ENCODE peak calls at places on chromosomes 16 and 17, in four cellular contexts. I is mammary epithelial cell, O is IMR-90, Z is neural progenitor cell. E is an unnamed sample.

GRCh38 chr16:8720080-8720966 is 45.9 kb downstream of the ABAT start:
- DNase-seq in I (no peak), O (no peak), Z (peak; percentile 65), E (no peak)

GRCh38 chr17:75067856-75068255 is 19.9 kb upstream of the SLC16A5 start:
- DNase-seq in I (no peak), O (no peak), Z (no peak), E (no peak)

GRCh38 chr16:20889625-20890275 is 10.4 kb downstream of the DCUN1D3 start:
- DNase-seq in I (no peak), O (no peak), Z (no peak), E (no peak)

GRCh38 chr16:87563714-87564523 is 38.4 kb upstream of the JPH3 start:
- DNase-seq in I (no peak), O (no peak), Z (no peak), E (no peak)

GRCh38 chr17:50123649-50124349 is 6.2 kb downstream of the SAMD14 start:
- DNase-seq in I (no peak), O (peak; percentile 46), Z (peak; percentile 33), E (no peak)

GRCh38 chr17:50209472-50210248 is 8.2 kb upstream of the COL1A1 start:
- DNase-seq in I (no peak), O (peak; percentile 100), Z (peak; percentile 70), E (peak; percentile 100)

GRCh38 chr17:68507581-68507980 is 4.6 kb upstream of the PRKAR1A start:
- DNase-seq in I (no peak), O (no peak), Z (no peak), E (no peak)

GRCh38 chr16:31455601-31456314 is 3.5 kb upstream of the ARMC5 start:
- DNase-seq in I (no peak), O (no peak), Z (peak; percentile 51), E (no peak)

GRCh38 chr16:77211880-77212735 is 12.9 kb downstream of the SYCE1L start:
- DNase-seq in I (peak; percentile 31), O (no peak), Z (peak; percentile 83), E (no peak)

GRCh38 chr16:65621640-65622039 is 499.8 kb upstream of the CDH11 start:
- DNase-seq in I (no peak), O (no peak), Z (no peak), E (no peak)

GRCh38 chr16:24208710-24209109 is 47.4 kb upstream of the CACNG3 start:
- DNase-seq in I (no peak), O (no peak), Z (peak; percentile 94), E (no peak)

GRCh38 chr16:50644730-50645129 is 36.4 kb downstream of the SNX20 start:
- DNase-seq in I (peak; percentile 23), O (no peak), Z (peak; percentile 42), E (peak; percentile 12)

GRCh38 chr17:75508122-75508719 is 7.1 kb downstream of the CASKIN2 start:
- DNase-seq in I (no peak), O (no peak), Z (no peak), E (no peak)

GRCh38 chr17:35668807-35669206 is 62.6 kb upstream of the RASL10B start:
- DNase-seq in I (no peak), O (peak; percentile 57), Z (no peak), E (no peak)

GRCh38 chr17:59764292-59764741 is 56.9 kb downstream of the VMP1 start:
- DNase-seq in I (peak; percentile 67), O (peak; percentile 37), Z (no peak), E (peak; percentile 83)

GRCh38 chr16:24838554-24839266 is 7.1 kb upstream of the SLC5A11 start:
- DNase-seq in I (peak; percentile 30), O (peak; percentile 70), Z (no peak), E (peak; percentile 65)

GRCh38 chr17:77465358-77466041 is 324.7 kb downstream of the SEC14L1 start:
- DNase-seq in I (no peak), O (peak; percentile 77), Z (peak; percentile 74), E (peak; percentile 64)

GRCh38 chr16:55478827-55479559 is at the start of gene MMP2:
- DNase-seq in I (no peak), O (peak; percentile 79), Z (peak; percentile 91), E (peak; percentile 65)

GRCh38 chr16:13305019-13305755 is 403.8 kb downstream of the SHISA9 start:
- DNase-seq in I (peak; percentile 33), O (no peak), Z (no peak), E (no peak)

GRCh38 chr17:67377727-67378443 is 804 bp downstream of the PITPNC1 start:
- DNase-seq in I (peak; percentile 32), O (peak; percentile 35), Z (peak; percentile 74), E (peak; percentile 26)

GRCh38 chr16:56301391-56301850 is 110.1 kb downstream of the GNAO1 start:
- DNase-seq in I (no peak), O (peak; percentile 46), Z (no peak), E (peak; percentile 64)

GRCh38 chr17:18229771-18230170 is 4.3 kb downstream of the LLGL1 start:
- DNase-seq in I (no peak), O (no peak), Z (no peak), E (no peak)

GRCh38 chr17:42051645-42052044 is 1.2 kb upstream of the C17orf113 start:
- DNase-seq in I (no peak), O (no peak), Z (no peak), E (no peak)

GRCh38 chr17:59642535-59642934 is 22.8 kb downstream of the CLTC start:
- DNase-seq in I (no peak), O (no peak), Z (no peak), E (no peak)

GRCh38 chr17:46063239-46063638 is 64.2 kb downstream of the STH start:
- DNase-seq in I (peak; percentile 86), O (peak; percentile 82), Z (no peak), E (peak; percentile 83)

GRCh38 chr17:34306466-34306865 is 12.8 kb upstream of the CCL8 start:
- DNase-seq in I (no peak), O (peak; percentile 87), Z (peak; percentile 35), E (peak; percentile 67)

GRCh38 chr16:67409631-67410030 is 6.6 kb downstream of the ZDHHC1 start:
- DNase-seq in I (no peak), O (no peak), Z (no peak), E (no peak)

GRCh38 chr16:68311316-68311620 is 449 bp downstream of the PRMT7 start:
- DNase-seq in I (no peak), O (peak; percentile 39), Z (no peak), E (peak; percentile 42)

GRCh38 chr17:82480345-82480744 is 21.8 kb downstream of the NARF start:
- DNase-seq in I (no peak), O (no peak), Z (no peak), E (no peak)

GRCh38 chr16:12146966-12147365 is 170.4 kb downstream of the SNX29 start:
- DNase-seq in I (no peak), O (no peak), Z (no peak), E (no peak)

GRCh38 chr16:88469615-88470395 is 16.7 kb downstream of the ZFPM1 start:
- DNase-seq in I (no peak), O (no peak), Z (no peak), E (no peak)

GRCh38 chr17:32192379-32192778 is 50.1 kb downstream of the RHOT1 start:
- DNase-seq in I (peak; percentile 8), O (peak; percentile 73), Z (no peak), E (peak; percentile 42)

GRCh38 chr17:58677204-58677880 is 14.5 kb downstream of the TEX14 start:
- DNase-seq in I (no peak), O (peak; percentile 78), Z (no peak), E (peak; percentile 29)

GRCh38 chr17:55063857-55064485 is 95.4 kb downstream of the STXBP4 start:
- DNase-seq in I (no peak), O (no peak), Z (no peak), E (no peak)

GRCh38 chr17:9672266-9672665 is 26.9 kb downstream of the USP43 start:
- DNase-seq in I (no peak), O (no peak), Z (no peak), E (no peak)

GRCh38 chr17:48054238-48055185 is 6.4 kb downstream of the NFE2L1 start:
- DNase-seq in I (peak; percentile 93), O (peak; percentile 60), Z (peak; percentile 99), E (peak; percentile 75)
- H3K4me3 ChIP-seq in I (peak overlapping the region; percentile 8), O (no peak overlapping the region), Z (peak overlapping the region; percentile 61), E (no peak overlapping the region)

DNA sequence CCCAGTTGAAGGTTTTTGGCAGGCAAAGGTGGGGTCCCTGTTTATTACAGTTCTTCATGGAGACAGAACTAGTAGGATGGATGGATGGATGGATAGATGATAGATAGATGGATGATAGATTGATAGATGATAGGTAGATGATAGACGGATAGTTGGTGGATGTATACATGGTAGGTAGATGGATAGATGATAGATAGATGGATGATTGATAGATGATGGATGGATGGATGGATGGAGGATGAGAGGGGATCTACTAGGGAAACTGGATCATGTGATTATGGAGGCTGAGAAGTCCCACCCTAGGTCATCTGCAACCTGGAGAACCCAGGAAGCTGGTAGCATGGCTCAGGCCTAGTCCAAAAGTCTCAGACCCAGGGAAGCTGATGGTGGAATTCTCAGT is 88.6 kb downstream of the ABCC1 start:
- DNase-seq in I (no peak), O (no peak), Z (no peak), E (no peak)
- H3K36me3 ChIP-seq in I (peaks cover 22% of the 10 kb centered on the region), O (peaks cover 81% of the 10 kb centered on the region), Z (no peaks in the 10 kb centered on the region), E (peaks cover 19% of the 10 kb centered on the region)

GRCh38 chr17:81459224-81459623 is 53.4 kb downstream of the ACTG1 start:
- DNase-seq in I (no peak), O (no peak), Z (no peak), E (no peak)
- H3K9ac ChIP-seq in I (no peak overlapping the region), O (no peak overlapping the region), Z (no peak overlapping the region), E (no peak overlapping the region)

DNA sequence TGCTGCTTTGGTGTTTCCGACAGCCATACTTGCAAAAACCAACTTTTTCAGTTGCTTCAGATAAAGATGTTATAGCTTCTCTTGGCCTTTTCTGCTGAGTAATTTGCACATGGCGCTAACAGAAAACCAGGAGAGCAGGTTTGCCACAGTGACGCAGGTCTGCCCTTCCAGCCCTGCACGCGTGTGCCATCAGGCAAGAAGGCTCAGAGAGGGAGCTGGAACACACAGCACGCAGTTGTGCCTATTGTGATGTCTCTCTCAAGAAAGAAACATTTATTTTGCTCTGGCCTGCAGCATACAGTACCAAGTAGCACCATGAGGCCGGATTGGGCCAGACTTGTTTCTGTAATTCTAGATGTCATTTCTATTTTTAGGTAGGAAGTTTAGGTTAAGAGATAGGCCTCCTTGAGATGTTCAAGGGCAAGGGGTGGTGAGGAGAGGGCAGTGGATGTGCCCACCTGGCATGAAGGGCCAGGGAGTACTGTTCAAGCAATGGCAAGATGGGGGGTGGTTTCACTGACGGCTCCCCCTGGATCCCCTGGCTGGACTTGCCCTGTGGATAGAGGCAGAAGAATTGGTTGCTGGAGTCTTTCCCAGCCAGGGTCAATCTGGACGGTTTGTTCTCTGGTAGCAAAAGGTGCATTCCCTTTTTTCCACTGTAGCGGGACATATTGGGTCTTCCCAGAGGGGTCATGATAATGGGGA is 1.9 kb downstream of the CBX2 start:
- DNase-seq in I (no peak), O (no peak), Z (no peak), E (no peak)
- H3K4me3 ChIP-seq in I (no peak overlapping the region), O (no peak overlapping the region), Z (peak overlapping the region; percentile 98), E (no peak overlapping the region)

DNA sequence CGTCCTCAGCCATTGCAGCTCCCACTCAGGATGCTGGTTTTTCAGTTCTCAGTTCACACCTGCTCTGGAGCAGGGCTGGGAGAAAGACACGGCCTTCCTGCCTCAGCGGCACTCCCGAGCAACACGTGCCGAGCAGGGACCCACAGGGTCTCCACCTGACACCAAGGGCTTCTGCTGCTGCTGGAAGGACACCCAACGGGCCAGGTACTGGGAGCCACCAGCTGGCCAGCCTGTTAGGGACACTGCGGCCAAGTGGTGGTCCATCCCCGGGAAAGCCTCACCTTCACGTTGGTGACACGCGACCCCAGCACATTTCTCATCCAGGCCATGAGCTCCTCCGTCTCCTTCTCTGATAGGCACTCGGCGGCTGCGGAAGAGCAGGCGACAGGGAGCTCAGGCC is 8.1 kb downstream of the DNASE1 start:
- DNase-seq in I (no peak), O (no peak), Z (no peak), E (no peak)
- H3K36me3 ChIP-seq in I (peaks cover 21% of the 10 kb centered on the region), O (peaks cover 57% of the 10 kb centered on the region), Z (no peaks in the 10 kb centered on the region), E (peaks cover 13% of the 10 kb centered on the region)

GRCh38 chr17:28774206-28774605 is 30.4 kb downstream of the TRAF4 start:
- DNase-seq in I (no peak), O (no peak), Z (no peak), E (no peak)
- H3K9ac ChIP-seq in I (no peak overlapping the region), O (no peak overlapping the region), Z (no peak overlapping the region), E (no peak overlapping the region)

E was measured in astrocyte.